ENCODE peak calls at places on chromosomes 13 and 19, in eight cellular contexts. S is Calu3; P is activated T-helper 1 cell treated with anti-CD3 and anti-CD28 coated beads, Interleukin-2, amount 50 U/mL, for 16 hours; Z is T-helper 22 cell; R is cardiac muscle cell; W is H7; X is coronary artery; D is HS-5. V is an unnamed sample.

GRCh38 chr19:14015454-14016035 is 9.4 kb upstream of the RFX1 start:
- DNase-seq in W (no peak), P (no peak), R (no peak), D (no peak), Z (no peak), X (no peak), S (no peak), V (no peak)

GRCh38 chr13:53405616-53406015 is 377.0 kb downstream of the OLFM4 start:
- DNase-seq in X (no peak), S (no peak), D (no peak), P (no peak), W (peak), Z (no peak), R (no peak), V (no peak)

GRCh38 chr19:1875646-1876493 is 9.4 kb downstream of the ABHD17A start:
- DNase-seq in D (no peak), P (peak), R (peak), S (peak), W (peak), X (peak), Z (peak), V (peak)

GRCh38 chr13:27857271-27857670 is 62.5 kb upstream of the PDX1 start:
- DNase-seq in X (no peak), D (no peak), R (no peak), S (no peak), P (no peak), Z (no peak), W (no peak), V (peak)

GRCh38 chr19:14006766-14007562 is 844 bp upstream of the RFX1 start:
- DNase-seq in D (no peak), Z (no peak), S (peak), P (no peak), X (no peak), W (peak), R (no peak), V (peak)

GRCh38 chr19:55173717-55174409 is 6.2 kb downstream of the SYT5 start:
- DNase-seq in R (peak), D (peak), P (no peak), X (no peak), Z (no peak), W (peak), S (peak), V (peak)

GRCh38 chr19:51690359-51691121 is 2.6 kb upstream of the SPACA6 start:
- DNase-seq in P (peak), W (peak), X (peak), S (peak), Z (peak), R (peak), D (no peak), V (peak)

GRCh38 chr19:30149300-30149699 is 207.3 kb downstream of the URI1 start:
- DNase-seq in P (no peak), R (no peak), X (no peak), Z (no peak), S (peak), W (no peak), D (no peak), V (no peak)

GRCh38 chr13:89514534-89515312 is 1832.8 kb upstream of the MIR17HG start:
- DNase-seq in R (peak), Z (no peak), X (no peak), S (no peak), D (peak), W (no peak), P (no peak), V (peak)

GRCh38 chr19:39681416-39681815 is 22.9 kb upstream of the LGALS14 start:
- DNase-seq in R (no peak), Z (no peak), X (no peak), S (no peak), D (no peak), P (no peak), W (no peak), V (no peak)

GRCh38 chr13:113491418-113491883 is 940 bp upstream of the DCUN1D2 start:
- DNase-seq in Z (no peak), P (no peak), X (no peak), W (peak), D (no peak), R (peak), S (no peak), V (peak)

GRCh38 chr13:50518131-50518530 is 325.4 kb downstream of the DLEU7 start:
- DNase-seq in P (no peak), W (no peak), D (no peak), R (no peak), S (no peak), X (no peak), Z (no peak), V (no peak)

GRCh38 chr19:45681391-45682015 is 10.2 kb downstream of the SNRPD2 start:
- DNase-seq in D (peak), R (peak), P (peak), S (peak), Z (peak), X (peak), W (peak), V (peak)

GRCh38 chr13:25067054-25067453 is 28.9 kb upstream of the PABPC3 start:
- DNase-seq in X (no peak), R (no peak), Z (no peak), W (peak), S (no peak), D (no peak), P (no peak), V (peak)

GRCh38 chr13:112959701-112960542 is 9.1 kb upstream of the MCF2L start:
- DNase-seq in Z (no peak), S (no peak), P (no peak), D (no peak), R (no peak), X (no peak), W (no peak), V (no peak)

GRCh38 chr19:5141926-5142724 is 173.2 kb downstream of the KDM4B start:
- DNase-seq in P (no peak), S (no peak), D (no peak), W (peak), X (no peak), Z (no peak), R (no peak), V (no peak)

GRCh38 chr19:2728783-2729387 is 7.7 kb upstream of the DIRAS1 start:
- DNase-seq in Z (no peak), W (peak), S (no peak), R (no peak), D (no peak), X (no peak), P (no peak), V (no peak)

GRCh38 chr19:49978324-49978723 is 17.4 kb upstream of the SIGLEC11 start:
- DNase-seq in P (no peak), R (no peak), Z (no peak), W (no peak), X (no peak), S (no peak), D (no peak), V (no peak)

GRCh38 chr19:49145485-49146407 is 9.4 kb downstream of the HRC start:
- DNase-seq in P (peak), W (peak), X (no peak), D (no peak), Z (peak), R (peak), S (peak), V (peak)

GRCh38 chr13:53946500-53946899 is 917.9 kb downstream of the OLFM4 start:
- DNase-seq in X (no peak), Z (no peak), D (no peak), S (no peak), W (no peak), R (no peak), P (no peak), V (no peak)

GRCh38 chr13:52449323-52450011 is 967 bp downstream of the VPS36 start:
- DNase-seq in S (no peak), D (no peak), X (no peak), Z (no peak), R (no peak), W (no peak), P (no peak), V (no peak)

GRCh38 chr19:7497292-7497691 is 8.5 kb upstream of the PEX11G start:
- DNase-seq in W (peak), Z (no peak), S (peak), R (no peak), X (no peak), D (no peak), P (no peak), V (peak)

GRCh38 chr19:3360494-3361383 is 5.6 kb upstream of the NFIC start:
- DNase-seq in P (peak), R (peak), X (peak), W (peak), D (no peak), Z (peak), S (no peak), V (peak)

GRCh38 chr13:46771693-46772092 is 25.3 kb downstream of the ESD start:
- DNase-seq in D (no peak), W (no peak), S (no peak), R (no peak), Z (no peak), P (no peak), X (no peak), V (no peak)

GRCh38 chr13:104140557-104140956 is 1074.3 kb upstream of the SLC10A2 start:
- DNase-seq in R (peak), W (no peak), D (peak), P (no peak), X (no peak), Z (no peak), S (no peak), V (peak)

GRCh38 chr13:42380420-42381164 is 108.6 kb downstream of the AKAP11 start:
- DNase-seq in S (no peak), D (no peak), Z (no peak), W (no peak), X (no peak), R (no peak), P (no peak), V (no peak)

GRCh38 chr19:40685563-40685962 is 4.9 kb downstream of the NUMBL start:
- DNase-seq in P (no peak), R (no peak), W (no peak), S (no peak), X (no peak), Z (no peak), D (no peak), V (no peak)

GRCh38 chr19:58170860-58171259 is 12.0 kb upstream of the ZNF274 start:
- DNase-seq in D (no peak), Z (no peak), X (no peak), P (no peak), S (no peak), W (no peak), R (peak), V (no peak)

GRCh38 chr19:18504886-18505610 is 16.8 kb downstream of the ELL start:
- DNase-seq in P (no peak), W (no peak), X (no peak), Z (no peak), R (no peak), D (no peak), S (no peak), V (no peak)

GRCh38 chr19:33242911-33243310 is 17.3 kb upstream of the SLC7A10 start:
- DNase-seq in S (no peak), R (no peak), Z (no peak), X (no peak), D (no peak), W (no peak), P (no peak), V (no peak)

GRCh38 chr13:93233997-93234416 is 7.4 kb downstream of the GPC6 start:
- DNase-seq in P (no peak), W (peak), X (no peak), D (no peak), Z (no peak), S (no peak), R (no peak), V (peak)

GRCh38 chr13:84896128-84896527 is 903.1 kb downstream of the SLITRK6 start:
- DNase-seq in W (peak), P (no peak), Z (no peak), D (peak), R (peak), S (peak), X (no peak), V (peak)

GRCh38 chr13:43964698-43965097 is 85.0 kb downstream of the LACC1 start:
- DNase-seq in P (no peak), Z (no peak), W (no peak), S (no peak), X (no peak), R (no peak), D (no peak), V (no peak)

GRCh38 chr19:5131866-5132561 is 163.1 kb downstream of the KDM4B start:
- DNase-seq in R (no peak), P (no peak), S (peak), W (peak), Z (no peak), D (no peak), X (no peak), V (no peak)

GRCh38 chr19:34171539-34171876 is 796 bp upstream of the LSM14A start:
- DNase-seq in P (peak), X (no peak), W (no peak), R (peak), Z (no peak), S (no peak), D (peak), V (no peak)

GRCh38 chr19:55777528-55777927 is 8.6 kb downstream of the RFPL4AL1 start:
- DNase-seq in D (no peak), W (no peak), R (no peak), P (no peak), Z (no peak), S (peak), X (no peak), V (peak)

GRCh38 chr13:31201341-31202024 is 1.7 kb downstream of the B3GLCT start:
- DNase-seq in W (no peak), S (no peak), X (no peak), R (peak), P (no peak), D (no peak), Z (no peak), V (peak)

GRCh38 chr13:94583926-94584325 is 12.0 kb downstream of the TGDS start:
- DNase-seq in D (no peak), P (no peak), S (no peak), W (no peak), X (no peak), Z (no peak), R (peak), V (no peak)

GRCh38 chr19:32464279-32464678 is 58.7 kb downstream of the DPY19L3 start:
- DNase-seq in D (no peak), W (no peak), S (no peak), R (peak), Z (no peak), X (no peak), P (no peak), V (peak)